ENCODE peak calls at places on chromosomes 13 and 19, in ten cellular contexts. Q is heart left ventricle; Z is aorta; J is Caco-2; K is body of pancreas; H is CD8-positive, alpha-beta T cell; B is IMR-90; D is tibial nerve; P is CD4-positive, CD25-positive, alpha-beta regulatory T cell; R is fibroblast of lung. S is an unnamed sample. For H3K4me1, the result is how much of the 10 kb centered on the place peaks cover.

GRCh38 chr13:30849611-30850010 is 56.5 kb upstream of the MEDAG start:
- DNase-seq in H (no peak), B (no peak), D (no peak), J (no peak), K (no peak), R (no peak), Q (no peak), Z (no peak), P (no peak), S (no peak)

GRCh38 chr19:1401138-1401888 is at the start of gene GAMT:
- DNase-seq in J (no peak), Q (peak), P (peak), K (peak), Z (no peak), D (no peak), R (peak), H (peak), B (no peak), S (peak)

GRCh38 chr13:29598321-29598720 is 2.8 kb upstream of the SLC7A1 start:
- DNase-seq in B (no peak), D (no peak), P (no peak), H (no peak), J (no peak), Z (no peak), Q (no peak), K (no peak), R (no peak), S (no peak)

GRCh38 chr19:3360494-3361383 is 5.6 kb upstream of the NFIC start:
- DNase-seq in J (no peak), H (peak), Q (peak), Z (peak), D (peak), R (peak), K (peak), B (no peak), P (peak), S (peak)

GRCh38 chr13:99726261-99726894 is 225.1 kb downstream of the TM9SF2 start:
- DNase-seq in J (no peak), K (no peak), R (no peak), Q (no peak), P (no peak), H (no peak), Z (no peak), D (no peak), B (no peak), S (no peak)

GRCh38 chr13:106440846-106441245 is 94.6 kb downstream of the EFNB2 start:
- DNase-seq in Z (no peak), R (no peak), J (no peak), Q (no peak), B (no peak), P (no peak), H (no peak), D (no peak), K (no peak), S (no peak)

GRCh38 chr19:49403404-49404187 is 15.5 kb downstream of the KASH5 start:
- DNase-seq in K (no peak), Q (no peak), R (peak), P (no peak), Z (no peak), H (no peak), B (peak), J (no peak), D (no peak), S (no peak)

GRCh38 chr13:63840551-63841421 is 2425.1 kb upstream of the PCDH20 start:
- DNase-seq in J (no peak), R (no peak), H (no peak), K (no peak), D (no peak), P (no peak), B (no peak), Z (no peak), Q (no peak), S (peak)

GRCh38 chr19:1366899-1367870 is 16.5 kb upstream of the NDUFS7 start:
- DNase-seq in R (no peak), P (no peak), Z (peak), Q (no peak), K (no peak), H (no peak), J (no peak), D (no peak), B (no peak), S (no peak)

GRCh38 chr19:2083174-2083854 is 12.8 kb downstream of the MOB3A start:
- DNase-seq in H (peak), B (no peak), Q (no peak), D (no peak), Z (no peak), P (peak), K (no peak), J (no peak), R (no peak), S (peak)

GRCh38 chr19:23867895-23868294 is 46.8 kb upstream of the ZNF726 start:
- DNase-seq in K (no peak), Z (no peak), J (no peak), B (no peak), Q (no peak), R (no peak), P (no peak), D (no peak), H (no peak), S (no peak)

GRCh38 chr19:18233224-18233825 is 7.1 kb upstream of the PDE4C start:
- DNase-seq in K (peak), D (no peak), B (peak), J (peak), Q (peak), P (peak), R (peak), Z (peak), H (peak), S (peak)

GRCh38 chr19:1252221-1252817 is 3.9 kb downstream of the MIDN start:
- DNase-seq in B (peak), Z (peak), K (peak), Q (peak), H (peak), J (peak), P (peak), D (peak), R (peak), S (peak)

GRCh38 chr13:102690883-102691282 is 4.0 kb downstream of the METTL21C start:
- DNase-seq in J (no peak), B (no peak), Z (no peak), H (no peak), R (no peak), P (no peak), D (no peak), K (no peak), Q (no peak), S (no peak)

GRCh38 chr19:43872547-43873336 is 45.6 kb downstream of the ZNF283 start:
- DNase-seq in J (no peak), Z (no peak), Q (no peak), H (no peak), D (no peak), R (peak), B (no peak), K (no peak), P (no peak), S (no peak)

GRCh38 chr19:29263305-29264080 is 50.5 kb upstream of the UQCRFS1 start:
- DNase-seq in D (peak), J (peak), R (no peak), Z (no peak), K (peak), H (peak), P (peak), B (peak), Q (no peak), S (no peak)

GRCh38 chr13:84571264-84571663 is 689.0 kb upstream of the SLITRK1 start:
- DNase-seq in D (no peak), H (no peak), Q (no peak), P (no peak), J (no peak), K (no peak), R (no peak), B (peak), Z (no peak), S (no peak)

GRCh38 chr13:20191902-20192469 is 752 bp downstream of the GJB2 start:
- DNase-seq in Z (no peak), P (no peak), J (no peak), K (peak), Q (no peak), D (no peak), R (peak), B (no peak), H (no peak), S (no peak)

GRCh38 chr19:50602496-50602895 is 34.3 kb upstream of the LRRC4B start:
- DNase-seq in P (no peak), H (no peak), B (no peak), Q (no peak), K (no peak), R (no peak), Z (no peak), D (no peak), J (no peak), S (no peak)

GRCh38 chr13:110125157-110125556 is 181.8 kb downstream of the COL4A1 start:
- DNase-seq in Q (no peak), D (no peak), J (no peak), Z (no peak), B (no peak), R (peak), K (no peak), P (no peak), H (no peak), S (no peak)

GRCh38 chr13:110121312-110122083 is 185.5 kb downstream of the COL4A1 start:
- DNase-seq in J (no peak), Z (no peak), H (no peak), Q (no peak), R (no peak), D (no peak), B (no peak), K (no peak), P (no peak), S (no peak)

GRCh38 chr13:110125613-110126272 is 181.2 kb downstream of the COL4A1 start:
- DNase-seq in J (no peak), Q (no peak), K (no peak), D (no peak), R (no peak), B (no peak), H (no peak), Z (no peak), P (no peak), S (no peak)

GRCh38 chr13:110124201-110124600 is 182.8 kb downstream of the COL4A1 start:
- DNase-seq in P (no peak), B (no peak), Q (no peak), K (no peak), J (no peak), H (no peak), Z (no peak), D (no peak), R (no peak), S (no peak)

GRCh38 chr13:110123041-110123809 is 183.7 kb downstream of the COL4A1 start:
- DNase-seq in H (no peak), J (no peak), Z (no peak), K (no peak), R (peak), P (no peak), Q (no peak), D (no peak), B (no peak), S (no peak)
- H3K4me1 ChIP-seq in H (under half), J (under half), Z (under half), K (under half), R (under half), P (under half), Q (under half), D (under half), B (under half), S (under half)

DNA sequence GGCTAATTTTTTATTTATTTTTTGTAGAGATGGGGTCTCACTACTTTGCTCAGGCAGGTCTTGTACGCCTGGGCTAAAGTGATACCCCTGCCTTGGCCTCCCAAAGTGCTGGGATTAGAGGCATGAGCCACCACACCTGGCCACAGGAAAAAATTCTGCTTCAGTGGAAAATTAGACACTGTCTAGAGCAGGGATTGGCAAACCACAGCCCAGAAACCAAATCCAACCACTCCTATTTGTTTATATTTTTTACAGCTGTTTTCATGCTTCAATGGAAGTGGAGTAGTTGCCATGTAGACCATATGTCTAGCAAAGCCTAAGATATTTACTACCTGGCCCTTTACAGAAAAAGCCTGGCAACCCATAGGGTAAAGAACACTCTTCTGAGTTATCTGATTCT is 123.7 kb upstream of the MRI1 start:
- DNase-seq in P (no peak), R (no peak), H (no peak), K (no peak), D (no peak), B (no peak), Z (no peak), Q (no peak), J (no peak), S (no peak)
- H3K4me1 ChIP-seq in P (under half), R (under half), H (under half), K (under half), D (under half), B (under half), Z (under half), Q (under half), J (under half), S (under half)

DNA sequence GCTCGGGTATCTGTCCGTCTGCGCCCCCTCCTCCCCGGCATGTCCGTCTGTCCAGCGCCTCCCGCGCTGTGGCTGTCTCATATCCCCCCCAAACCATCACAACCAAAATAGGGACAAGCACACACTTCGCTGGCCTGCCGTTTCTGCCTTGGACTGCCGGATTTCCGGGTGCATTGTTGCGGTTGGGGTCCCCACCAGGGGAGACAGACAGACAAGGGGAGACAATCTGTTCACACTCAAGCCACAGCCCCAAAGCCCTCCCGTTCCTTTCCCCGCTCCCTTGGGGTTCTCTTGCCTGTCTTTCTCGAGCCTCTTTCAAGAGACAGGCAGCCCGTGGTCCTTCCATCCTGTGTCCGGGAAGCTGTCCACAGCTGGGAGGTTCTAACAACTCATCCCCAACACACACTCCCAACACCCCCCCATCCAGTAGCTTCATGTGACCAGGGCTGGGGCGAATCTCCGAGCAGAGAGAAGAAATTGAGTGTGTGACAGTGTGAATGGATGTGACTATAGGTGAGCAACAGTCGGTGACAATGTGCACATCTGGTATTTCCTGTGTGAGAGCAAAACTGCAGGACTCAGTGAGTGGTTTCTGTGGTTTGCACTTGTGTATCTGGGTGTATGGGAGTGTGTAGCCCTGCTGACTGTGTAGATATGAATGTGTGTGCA is 16.5 kb upstream of the FOSB start:
- DNase-seq in P (peak), R (peak), B (peak), Q (no peak), Z (no peak), D (no peak), J (no peak), H (no peak), K (peak), S (no peak)
- H3K4me1 ChIP-seq in P (under half), R (under half), B (under half), Q (under half), Z (under half), D (under half), J (under half), H (under half), K (under half), S (half or more)

GRCh38 chr13:94947965-94948371 is 235.6 kb upstream of the SOX21 start:
- DNase-seq in D (no peak), R (peak), Q (no peak), H (no peak), B (no peak), K (no peak), J (no peak), Z (no peak), P (no peak), S (no peak)
- H3K4me1 ChIP-seq in D (under half), R (under half), Q (under half), H (under half), B (under half), K (under half), J (under half), Z (under half), P (under half), S (under half)

GRCh38 chr19:16596399-16596798 is 24.2 kb upstream of the SLC35E1 start:
- DNase-seq in J (no peak), K (no peak), H (no peak), Q (no peak), R (no peak), Z (no peak), D (no peak), B (no peak), P (no peak), S (no peak)
- H3K4me1 ChIP-seq in J (under half), K (under half), H (under half), Q (half or more), R (under half), Z (under half), D (under half), B (under half), P (under half), S (under half)

DNA sequence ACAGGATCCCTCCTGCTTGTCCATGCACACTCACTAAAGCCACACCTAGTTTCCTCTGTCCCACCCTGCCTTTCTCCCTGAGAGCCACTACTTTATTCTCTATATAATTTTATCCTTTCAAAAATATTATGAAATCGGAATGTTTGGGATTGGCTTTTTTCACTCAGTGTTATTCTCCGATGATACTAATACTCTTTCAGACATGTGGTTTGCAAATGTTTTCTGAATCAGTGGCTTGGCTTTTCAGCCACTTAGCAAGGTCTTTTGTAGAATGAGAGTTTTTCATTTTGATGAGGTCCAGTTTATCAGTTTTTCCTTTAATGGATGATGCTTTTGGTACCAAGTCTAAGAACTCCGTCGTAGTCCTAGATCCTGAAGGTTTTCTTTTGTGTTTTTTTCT is 11.6 kb downstream of the SPATA13 start:
- DNase-seq in R (no peak), Z (no peak), D (no peak), P (no peak), K (no peak), J (no peak), H (no peak), B (no peak), Q (no peak), S (no peak)
- H3K4me1 ChIP-seq in R (under half), Z (under half), D (under half), P (under half), K (half or more), J (under half), H (under half), B (under half), Q (under half), S (under half)

DNA sequence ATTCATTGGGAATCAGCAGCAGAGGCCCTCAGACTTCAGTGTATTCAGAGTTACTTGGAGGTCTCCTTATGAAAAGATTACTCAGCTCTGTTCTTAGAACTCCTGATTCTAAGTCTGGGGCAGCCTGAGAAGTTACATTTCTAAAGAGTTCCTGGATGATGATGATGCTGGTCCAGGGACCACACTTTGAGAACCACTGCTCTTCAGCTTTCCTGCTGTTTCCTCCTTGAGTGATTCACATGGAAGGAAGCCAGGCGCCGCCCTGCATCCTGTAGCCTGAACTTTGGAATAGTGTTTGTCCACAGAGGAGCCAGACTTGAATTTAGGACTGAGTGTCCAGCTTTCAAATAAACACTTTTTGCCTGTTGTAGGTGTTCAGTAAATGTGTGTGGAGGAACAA is 2.9 kb downstream of the CEBPG start:
- DNase-seq in B (peak), P (no peak), J (no peak), Q (peak), Z (peak), H (no peak), R (peak), D (peak), K (peak), S (no peak)
- H3K4me1 ChIP-seq in B (under half), P (under half), J (under half), Q (under half), Z (under half), H (under half), R (under half), D (under half), K (half or more), S (under half)